ENCODE peak calls at places on chromosomes 12 and 14, in eight cellular contexts. Y is NCI-H1105 treated with DMSO at 0.1 percent for 48 hours; O is EH; X is NCI-H774; F is NCI-H1048; C is effector CD8-positive, alpha-beta T cell; S is foreskin fibroblast; V is nucleus accumbens. L is an unnamed sample.

GRCh38 chr14:72614365-72614764 is 279.5 kb downstream of the DPF3 start:
- DNase-seq in Y (no peak), O (no peak), X (no peak), F (no peak), C (no peak), S (no peak), V (no peak), L (peak)

GRCh38 chr14:22556990-22557623 is 31.9 kb downstream of the DAD1 start:
- DNase-seq in Y (peak), O (peak), X (peak), F (peak), C (peak), S (peak), V (peak), L (peak)

GRCh38 chr12:42985506-42985905 is 396.0 kb upstream of the PRICKLE1 start:
- DNase-seq in Y (no peak), O (no peak), X (peak), F (no peak), C (no peak), S (no peak), V (peak), L (no peak)

GRCh38 chr14:77681196-77682157 is 26.3 kb downstream of the ALKBH1 start:
- DNase-seq in Y (no peak), O (peak), X (no peak), F (no peak), C (no peak), S (peak), V (no peak), L (no peak)

GRCh38 chr14:36515105-36515593 is 4.9 kb downstream of the NKX2-1 start:
- DNase-seq in Y (peak), O (no peak), X (peak), F (no peak), C (no peak), S (no peak), V (no peak), L (no peak)

GRCh38 chr14:96316087-96316486 is 47.1 kb downstream of the ATG2B start:
- DNase-seq in Y (no peak), O (no peak), X (no peak), F (no peak), C (no peak), S (no peak), V (no peak), L (no peak)

GRCh38 chr12:51076235-51076930 is 7.0 kb downstream of the CSRNP2 start:
- DNase-seq in Y (no peak), O (no peak), X (no peak), F (no peak), C (no peak), S (no peak), V (no peak), L (no peak)

GRCh38 chr12:95648990-95649791 is 97.9 kb upstream of the USP44 start:
- DNase-seq in Y (no peak), O (peak), X (no peak), F (peak), C (no peak), S (peak), V (no peak), L (no peak)

GRCh38 chr14:96635850-96636249 is 133.7 kb downstream of the PAPOLA start:
- DNase-seq in Y (no peak), O (peak), X (no peak), F (no peak), C (no peak), S (no peak), V (no peak), L (peak)

GRCh38 chr14:60184597-60185555 is 19.7 kb upstream of the DHRS7 start:
- DNase-seq in Y (peak), O (no peak), X (no peak), F (no peak), C (no peak), S (peak), V (no peak), L (no peak)

GRCh38 chr12:9721394-9722092 is 11.4 kb downstream of the CLECL1 start:
- DNase-seq in Y (no peak), O (no peak), X (peak), F (no peak), C (no peak), S (peak), V (no peak), L (no peak)

GRCh38 chr12:57049047-57049446 is 882 bp downstream of the MYO1A start:
- DNase-seq in Y (no peak), O (no peak), X (no peak), F (no peak), C (no peak), S (no peak), V (no peak), L (no peak)

GRCh38 chr14:33534636-33535035 is 416.2 kb downstream of the EGLN3 start:
- DNase-seq in Y (no peak), O (peak), X (no peak), F (no peak), C (no peak), S (no peak), V (no peak), L (no peak)

GRCh38 chr14:79659995-79660975 is 551.0 kb downstream of the DIO2 start:
- DNase-seq in Y (no peak), O (no peak), X (no peak), F (no peak), C (no peak), S (no peak), V (no peak), L (no peak)

GRCh38 chr12:24695657-24696329 is 253.1 kb downstream of the BCAT1 start:
- DNase-seq in Y (no peak), O (peak), X (no peak), F (no peak), C (no peak), S (no peak), V (no peak), L (no peak)

GRCh38 chr12:45282411-45282810 is 66.5 kb downstream of the ANO6 start:
- DNase-seq in Y (no peak), O (no peak), X (no peak), F (no peak), C (no peak), S (no peak), V (no peak), L (no peak)

GRCh38 chr14:69312608-69313007 is 52.6 kb downstream of the GALNT16 start:
- DNase-seq in Y (no peak), O (no peak), X (no peak), F (no peak), C (no peak), S (no peak), V (peak), L (no peak)

GRCh38 chr12:48037267-48037915 is 33.1 kb upstream of the COL2A1 start:
- DNase-seq in Y (peak), O (peak), X (no peak), F (no peak), C (no peak), S (peak), V (no peak), L (peak)

GRCh38 chr14:55877942-55878341 is 240.3 kb upstream of the PELI2 start:
- DNase-seq in Y (no peak), O (no peak), X (no peak), F (no peak), C (no peak), S (peak), V (no peak), L (no peak)

GRCh38 chr12:51082561-51083139 is 746 bp downstream of the CSRNP2 start:
- DNase-seq in Y (peak), O (peak), X (no peak), F (no peak), C (peak), S (peak), V (peak), L (no peak)

GRCh38 chr14:105853907-105854599 is 327.7 kb downstream of the TMEM121 start:
- DNase-seq in Y (no peak), O (no peak), X (no peak), F (no peak), C (no peak), S (no peak), V (no peak), L (no peak)

GRCh38 chr14:56374421-56374820 is 205.2 kb upstream of the TMEM260 start:
- DNase-seq in Y (no peak), O (no peak), X (no peak), F (no peak), C (no peak), S (no peak), V (no peak), L (no peak)

GRCh38 chr12:51759695-51760094 is 88.8 kb downstream of the FIGNL2 start:
- DNase-seq in Y (no peak), O (no peak), X (no peak), F (no peak), C (no peak), S (no peak), V (no peak), L (no peak)

GRCh38 chr14:74675219-74675618 is 37.7 kb downstream of the AREL1 start:
- DNase-seq in Y (no peak), O (no peak), X (no peak), F (no peak), C (no peak), S (no peak), V (no peak), L (no peak)

GRCh38 chr12:64039285-64039871 is 182.7 kb downstream of the KICS2 start:
- DNase-seq in Y (peak), O (peak), X (peak), F (no peak), C (no peak), S (peak), V (no peak), L (no peak)

GRCh38 chr12:62716866-62717477 is 218.0 kb downstream of the PPM1H start:
- DNase-seq in Y (no peak), O (no peak), X (no peak), F (no peak), C (no peak), S (no peak), V (no peak), L (no peak)

GRCh38 chr12:122454739-122455138 is 32.3 kb upstream of the CLIP1 start:
- DNase-seq in Y (no peak), O (no peak), X (no peak), F (no peak), C (no peak), S (no peak), V (no peak), L (no peak)

GRCh38 chr12:22598141-22598762 is 26.7 kb upstream of the ETNK1 start:
- DNase-seq in Y (no peak), O (no peak), X (no peak), F (no peak), C (no peak), S (no peak), V (no peak), L (no peak)

GRCh38 chr14:53180272-53181221 is 27.4 kb upstream of the DDHD1 start:
- DNase-seq in Y (no peak), O (peak), X (no peak), F (no peak), C (no peak), S (peak), V (no peak), L (peak)